ENCODE peak calls at places on chromosomes 5 and 9, in five cellular contexts. A is GM23338, I is neural progenitor cell, Z is thoracic aorta, D is iPS DF 6.9. U is an unnamed sample. For H3K36me3, the result is how much of the 10 kb centered on the place peaks cover.

GRCh38 chr5:59640411-59640810 is 253.1 kb downstream of the PDE4D start:
- DNase-seq in A (no peak), I (peak), Z (no peak), D (no peak), U (no peak)

GRCh38 chr5:136191304-136192014 is 1.5 kb downstream of the SMIM32 start:
- DNase-seq in A (peak), I (peak), Z (no peak), D (no peak), U (no peak)

GRCh38 chr9:80796662-80797426 is 892.5 kb downstream of the TLE1 start:
- DNase-seq in A (no peak), I (peak), Z (no peak), D (no peak), U (no peak)

GRCh38 chr9:127762111-127762676 is 16.3 kb downstream of the SH2D3C start:
- DNase-seq in A (no peak), I (no peak), Z (no peak), D (no peak), U (no peak)

GRCh38 chr9:136675477-136676296 is 11.6 kb downstream of the AGPAT2 start:
- DNase-seq in A (no peak), I (no peak), Z (no peak), D (no peak), U (no peak)

GRCh38 chr5:148810821-148811220 is 15.6 kb upstream of the ADRB2 start:
- DNase-seq in A (no peak), I (no peak), Z (no peak), D (no peak), U (no peak)

GRCh38 chr5:1782385-1783213 is 17.0 kb downstream of the MRPL36 start:
- DNase-seq in A (no peak), I (no peak), Z (no peak), D (no peak), U (no peak)

GRCh38 chr9:117076571-117077300 is 338.1 kb downstream of the ASTN2 start:
- DNase-seq in A (peak), I (no peak), Z (no peak), D (no peak), U (no peak)

GRCh38 chr5:134798468-134798867 is 39.9 kb downstream of the DDX46 start:
- DNase-seq in A (no peak), I (no peak), Z (no peak), D (no peak), U (no peak)

GRCh38 chr5:134792287-134792686 is 33.7 kb downstream of the DDX46 start:
- DNase-seq in A (no peak), I (no peak), Z (no peak), D (no peak), U (no peak)

GRCh38 chr5:134794819-134795218 is 36.2 kb downstream of the DDX46 start:
- DNase-seq in A (no peak), I (no peak), Z (no peak), D (no peak), U (no peak)

GRCh38 chr5:134794136-134794535 is 35.6 kb downstream of the DDX46 start:
- DNase-seq in A (no peak), I (no peak), Z (no peak), D (no peak), U (no peak)

GRCh38 chr5:134793111-134793510 is 34.5 kb downstream of the DDX46 start:
- DNase-seq in A (no peak), I (no peak), Z (no peak), D (no peak), U (no peak)
- H3K36me3 ChIP-seq in A (half or more), I (under half), Z (half or more), D (under half), U (under half)

DNA sequence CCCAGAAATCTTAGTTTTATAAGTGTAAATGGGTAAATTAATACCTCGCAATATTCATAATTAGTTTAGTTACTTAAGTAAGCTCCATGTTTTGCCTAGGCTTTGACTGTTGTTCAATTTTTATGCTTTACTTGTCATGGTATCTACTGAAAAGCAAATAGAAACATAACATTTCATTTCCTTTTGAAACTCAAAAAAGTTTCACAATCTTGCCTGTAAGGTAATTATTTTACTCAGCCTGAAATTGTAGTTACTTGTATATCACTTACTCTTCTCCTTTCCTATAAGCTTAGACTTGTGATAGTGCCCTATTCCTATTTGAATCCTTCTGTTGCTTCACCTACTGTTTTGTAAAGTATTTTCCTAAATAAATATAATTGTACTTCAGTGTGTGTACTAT is 914.4 kb upstream of the COX7C start:
- DNase-seq in A (no peak), I (no peak), Z (no peak), D (no peak), U (no peak)
- H3K4me3 ChIP-seq in A (no peak), I (no peak), Z (no peak), D (no peak), U (no peak)

DNA sequence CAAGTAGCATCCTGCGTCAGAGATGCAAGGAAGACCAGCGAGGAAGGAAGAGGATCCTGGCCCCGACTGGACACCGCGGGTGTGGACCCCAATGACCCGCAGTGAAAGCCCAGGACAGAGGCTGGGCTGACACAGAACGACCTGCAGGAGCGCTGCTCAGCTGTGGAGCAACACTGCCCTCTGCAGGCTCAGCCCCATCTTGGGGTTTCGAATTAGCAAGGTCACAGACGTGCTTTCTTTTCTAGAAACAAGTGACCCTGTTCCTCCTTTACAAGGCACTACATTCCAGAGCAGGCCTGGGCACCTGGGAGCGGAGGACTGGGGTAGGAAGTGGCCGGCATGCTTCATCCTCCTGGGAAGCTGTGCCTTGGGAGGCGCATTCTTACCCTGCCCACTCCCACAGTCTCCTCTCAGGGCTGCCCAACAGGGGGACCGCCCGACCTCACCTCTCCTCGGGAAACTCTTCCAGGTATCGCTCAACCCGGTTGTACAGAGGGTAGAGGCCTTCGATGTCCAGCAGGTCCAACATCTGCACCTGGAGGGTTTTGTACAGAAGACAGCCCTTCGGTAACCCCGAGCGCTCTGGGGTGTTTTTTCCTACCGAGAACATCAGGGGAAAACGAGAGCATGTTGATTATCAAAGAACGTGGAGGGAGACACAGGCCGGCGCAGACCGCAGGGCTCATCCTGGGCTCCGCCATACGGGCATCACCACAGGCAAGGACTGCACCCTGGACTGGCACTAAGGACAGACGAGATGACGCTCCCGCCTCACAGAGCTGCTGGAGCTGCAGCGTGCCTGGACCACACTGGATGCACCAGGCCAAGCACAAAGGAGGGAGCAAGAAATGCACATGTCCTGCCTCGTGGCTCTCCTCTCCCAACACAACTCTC is 35.0 kb downstream of the IPPK start:
- DNase-seq in A (peak), I (peak), Z (no peak), D (peak), U (peak)
- H3K36me3 ChIP-seq in A (under half), I (under half), Z (under half), D (under half), U (under half)

GRCh38 chr9:10212702-10213101 is 400.1 kb downstream of the PTPRD start:
- DNase-seq in A (no peak), I (no peak), Z (no peak), D (no peak), U (no peak)

GRCh38 chr9:10204276-10204675 is 408.5 kb downstream of the PTPRD start:
- DNase-seq in A (no peak), I (no peak), Z (no peak), D (no peak), U (no peak)

DNA sequence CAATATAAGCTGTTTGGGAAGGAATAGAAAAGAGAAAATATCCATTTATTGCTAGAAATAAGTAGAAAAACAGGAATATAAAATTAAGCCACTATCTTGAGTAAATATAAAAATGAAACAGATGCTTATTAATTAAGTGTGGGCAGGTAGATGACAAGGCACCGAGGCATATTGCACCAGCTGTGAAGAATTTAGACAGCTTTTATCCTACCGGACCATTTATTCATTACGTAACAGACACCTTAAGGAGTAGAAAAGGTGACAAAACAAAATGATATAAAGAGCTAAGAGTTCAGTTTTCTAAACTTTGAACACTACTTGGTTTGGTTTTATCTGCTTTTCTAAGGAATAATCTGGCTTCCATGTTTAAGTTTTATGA is 404.1 kb downstream of the PTPRD start:
- DNase-seq in A (no peak), I (no peak), Z (no peak), D (no peak), U (no peak)
- H3K4me3 ChIP-seq in A (peak), I (peak), Z (peak), D (no peak), U (peak)

GRCh38 chr5:179221196-179221876 is 123.9 kb downstream of the ADAMTS2 start:
- DNase-seq in A (no peak), I (no peak), Z (no peak), D (no peak), U (no peak)
- H3K36me3 ChIP-seq in A (under half), I (under half), Z (under half), D (under half), U (under half)

DNA sequence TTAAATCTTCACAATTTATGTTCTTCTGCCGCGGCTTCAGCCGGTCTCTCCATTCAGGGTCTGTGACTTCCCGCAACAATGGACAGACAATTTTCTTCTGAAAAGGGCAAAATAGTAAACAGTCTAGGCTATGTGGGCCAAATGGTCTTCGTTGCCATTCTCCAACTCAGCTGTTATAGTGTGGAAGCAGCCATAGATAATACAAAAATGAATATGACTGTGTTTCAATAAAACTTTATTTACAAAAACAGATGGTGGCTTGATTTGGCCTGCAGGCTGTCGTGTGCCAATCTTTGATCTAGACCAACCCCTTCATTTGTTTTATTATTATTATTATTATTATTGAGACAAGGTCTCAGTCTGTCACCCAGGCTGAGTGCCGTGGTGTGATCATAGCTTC is 28.1 kb downstream of the ATOX1 start:
- DNase-seq in A (no peak), I (no peak), Z (no peak), D (no peak), U (no peak)
- H3K4me3 ChIP-seq in A (no peak), I (no peak), Z (no peak), D (no peak), U (no peak)

GRCh38 chr9:130233587-130233945 is 32.0 kb upstream of the HMCN2 start:
- DNase-seq in A (no peak), I (no peak), Z (no peak), D (no peak), U (no peak)

GRCh38 chr9:130232899-130233586 is 32.5 kb upstream of the HMCN2 start:
- DNase-seq in A (peak), I (no peak), Z (no peak), D (no peak), U (no peak)

GRCh38 chr9:130226112-130226511 is 39.4 kb upstream of the HMCN2 start:
- DNase-seq in A (no peak), I (no peak), Z (no peak), D (no peak), U (no peak)

GRCh38 chr9:130227833-130228232 is 37.7 kb upstream of the HMCN2 start:
- DNase-seq in A (no peak), I (no peak), Z (no peak), D (no peak), U (no peak)

GRCh38 chr9:130229759-130230158 is 35.8 kb upstream of the HMCN2 start:
- DNase-seq in A (no peak), I (no peak), Z (no peak), D (no peak), U (no peak)
- H3K36me3 ChIP-seq in A (under half), I (under half), Z (under half), D (under half), U (under half)

U was measured in breast epithelium.